ENCODE peak calls at places on chromosomes 13 and 19, in six cellular contexts. W, Q, K, X, C and N are unnamed samples. For H3K9me3, the result is how much of the 10 kb centered on the place peaks cover.

GRCh38 chr13:97934590-97934989 is 18.9 kb upstream of the IPO5 start:
- DNase-seq in W (peak), Q (no peak), K (no peak), X (no peak), C (no peak), N (no peak)

GRCh38 chr13:78192721-78193120 is 274.1 kb upstream of the EDNRB start:
- DNase-seq in W (no peak), Q (no peak), K (no peak), X (no peak), C (no peak), N (no peak)

GRCh38 chr19:5623397-5624153 is 692 bp downstream of the SAFB start:
- DNase-seq in W (no peak), Q (no peak), K (no peak), X (no peak), C (no peak), N (no peak)

GRCh38 chr19:16519230-16519687 is 23.0 kb downstream of the CHERP start:
- DNase-seq in W (no peak), Q (no peak), K (no peak), X (no peak), C (no peak), N (no peak)

GRCh38 chr13:50617134-50617721 is 226.3 kb downstream of the DLEU7 start:
- DNase-seq in W (peak), Q (no peak), K (no peak), X (no peak), C (no peak), N (no peak)

GRCh38 chr19:6967962-6968361 is 53.3 kb downstream of the MBD3L2B start:
- DNase-seq in W (no peak), Q (no peak), K (no peak), X (no peak), C (no peak), N (no peak)

GRCh38 chr13:30884543-30884942 is 21.5 kb upstream of the MEDAG start:
- DNase-seq in W (no peak), Q (no peak), K (no peak), X (no peak), C (peak), N (no peak)

GRCh38 chr19:13160557-13160956 is 10.3 kb downstream of the IER2 start:
- DNase-seq in W (peak), Q (no peak), K (no peak), X (no peak), C (no peak), N (no peak)

GRCh38 chr19:11902228-11902627 is 14.6 kb downstream of the ZNF69 start:
- DNase-seq in W (no peak), Q (no peak), K (no peak), X (no peak), C (no peak), N (no peak)
- H3K9me3 ChIP-seq in W (under half), Q (under half), K (under half), X (under half), C (under half), N (under half)

GRCh38 chr19:27758626-27759505 is 1454.1 kb downstream of the UQCRFS1 start:
- DNase-seq in W (no peak), Q (no peak), K (no peak), X (no peak), C (no peak), N (no peak)
- H3K9me3 ChIP-seq in W (under half), Q (under half), K (half or more), X (under half), C (under half), N (under half)

DNA sequence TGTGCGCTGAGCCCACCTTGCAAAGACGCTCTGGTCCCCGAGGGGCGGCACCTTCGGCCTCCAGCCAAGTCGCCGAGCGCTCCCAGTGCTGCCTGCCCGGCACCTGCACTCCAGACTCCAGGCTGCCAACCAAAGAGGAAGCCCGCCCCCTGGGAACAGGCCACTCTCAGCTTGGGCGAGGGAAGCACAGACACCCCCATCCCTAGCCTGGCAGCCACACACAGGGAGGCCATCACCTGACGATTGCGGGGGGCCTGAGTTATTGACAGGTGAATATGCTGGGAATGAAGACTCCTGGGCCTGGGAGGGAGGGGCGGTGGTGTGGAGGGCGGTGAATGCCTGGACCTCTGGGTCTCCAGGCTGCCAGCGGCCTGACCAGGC is 10.3 kb upstream of the ZNF492 start:
- DNase-seq in W (no peak), Q (no peak), K (no peak), X (peak), C (no peak), N (no peak)
- H3K9me3 ChIP-seq in W (under half), Q (under half), K (under half), X (under half), C (under half), N (under half)

GRCh38 chr19:48137411-48137810 is 26.8 kb upstream of the PLA2G4C start:
- DNase-seq in W (no peak), Q (no peak), K (no peak), X (no peak), C (no peak), N (no peak)
- H3K9me3 ChIP-seq in W (under half), Q (under half), K (under half), X (under half), C (under half), N (under half)

DNA sequence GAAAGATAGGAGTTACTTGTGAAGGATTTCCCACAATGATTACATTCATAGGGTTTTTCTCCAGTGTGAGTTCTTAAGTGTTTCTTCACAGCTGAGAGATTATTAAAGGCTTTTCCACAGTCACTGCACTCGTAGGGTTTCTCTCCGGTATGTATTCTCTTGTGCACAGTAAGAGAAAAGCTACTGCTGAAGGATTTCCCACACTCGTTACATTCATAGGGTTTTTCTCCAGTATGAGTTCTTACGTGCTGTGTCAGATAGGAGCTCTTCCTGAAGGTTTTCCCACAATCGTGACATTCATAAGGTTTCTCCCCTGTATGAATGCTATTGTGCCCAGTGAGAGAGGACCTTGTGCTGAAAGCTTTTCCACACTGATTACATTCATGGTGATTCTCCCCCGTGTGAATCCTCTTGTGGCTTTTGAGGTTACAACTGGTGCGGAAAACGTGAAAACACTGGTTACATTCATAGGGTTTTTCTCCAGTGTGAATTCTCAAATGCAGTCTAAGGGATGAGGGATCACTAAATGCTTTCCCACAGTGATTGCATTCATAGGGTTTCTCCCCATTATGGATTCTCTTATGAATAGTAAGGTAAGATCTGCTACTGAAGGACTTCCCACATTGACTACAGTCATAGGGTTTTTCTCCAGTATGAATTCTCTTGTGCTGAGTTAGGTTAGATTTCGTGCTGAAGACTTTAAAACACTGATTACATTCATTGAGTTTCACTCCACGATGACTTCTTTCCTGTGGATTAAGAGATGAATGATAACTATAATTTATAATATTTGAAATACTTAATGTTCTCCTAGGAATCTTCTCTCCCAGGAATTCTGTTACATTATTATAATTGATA is 20.6 kb downstream of the ZNF558 start:
- DNase-seq in W (no peak), Q (no peak), K (no peak), X (no peak), C (no peak), N (no peak)
- H3K9me3 ChIP-seq in W (under half), Q (under half), K (half or more), X (half or more), C (half or more), N (half or more)

GRCh38 chr19:43883864-43884263 is 51.2 kb downstream of the ZNF45 start:
- DNase-seq in W (no peak), Q (no peak), K (no peak), X (no peak), C (no peak), N (no peak)
- H3K9me3 ChIP-seq in W (under half), Q (under half), K (half or more), X (under half), C (under half), N (under half)

GRCh38 chr19:11678504-11678903 is 60.2 kb downstream of the ZNF823 start:
- DNase-seq in W (no peak), Q (no peak), K (no peak), X (no peak), C (no peak), N (no peak)
- H3K9me3 ChIP-seq in W (under half), Q (under half), K (under half), X (under half), C (under half), N (under half)

GRCh38 chr13:29081697-29082440 is 261.7 kb downstream of the MTUS2 start:
- DNase-seq in W (no peak), Q (no peak), K (no peak), X (no peak), C (no peak), N (no peak)

GRCh38 chr13:29077051-29077813 is 257.1 kb downstream of the MTUS2 start:
- DNase-seq in W (no peak), Q (no peak), K (no peak), X (no peak), C (peak), N (no peak)

DNA sequence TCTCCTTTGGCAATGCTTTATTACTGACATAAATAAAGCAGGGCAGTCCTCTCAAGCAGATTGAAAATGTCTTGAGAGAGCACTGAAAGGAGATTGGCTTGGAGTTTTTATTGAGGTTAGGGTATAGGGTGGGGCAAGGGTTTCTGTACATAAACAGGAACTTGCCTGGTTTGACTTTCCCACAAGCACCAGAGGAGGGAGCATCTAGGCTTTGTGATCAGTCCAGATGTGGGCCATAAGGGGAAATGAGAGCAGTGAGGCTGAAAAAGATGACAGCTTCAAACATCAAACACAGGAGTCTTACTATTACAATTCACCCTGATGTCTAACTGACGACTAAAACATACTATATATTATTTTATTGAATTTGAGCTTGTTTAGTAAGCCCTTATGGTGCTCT is 260.9 kb downstream of the MTUS2 start:
- DNase-seq in W (no peak), Q (no peak), K (no peak), X (no peak), C (peak), N (no peak)
- H3K9me3 ChIP-seq in W (under half), Q (under half), K (under half), X (under half), C (under half), N (under half)

GRCh38 chr19:58123354-58123753 is 25.3 kb upstream of the ZSCAN18 start:
- DNase-seq in W (no peak), Q (no peak), K (no peak), X (no peak), C (peak), N (no peak)

GRCh38 chr19:58118979-58119733 is 21.1 kb upstream of the ZSCAN18 start:
- DNase-seq in W (no peak), Q (no peak), K (no peak), X (no peak), C (no peak), N (no peak)

GRCh38 chr19:58117841-58118575 is 20.0 kb upstream of the ZSCAN18 start:
- DNase-seq in W (no peak), Q (no peak), K (no peak), X (peak), C (no peak), N (no peak)
- H3K9me3 ChIP-seq in W (under half), Q (under half), K (half or more), X (under half), C (half or more), N (under half)